ENCODE peak calls at places on chromosomes 11 and 22, in seven cellular contexts. N is DND-41, T is endothelial cell, W is fibroblast of pulmonary artery, J is MCF 10A, V is GM10248, Q is Peyer's patch. L is an unnamed sample.

GRCh38 chr11:131073167-131073566 is 156.9 kb upstream of the SNX19 start:
- DNase-seq in J (no peak), T (no peak), V (no peak), W (no peak), Q (no peak), N (no peak), L (no peak)

GRCh38 chr11:129737535-129738230 is 78.0 kb upstream of the TMEM45B start:
- DNase-seq in J (no peak), N (no peak), W (no peak), V (no peak), T (no peak), Q (no peak), L (no peak)

GRCh38 chr11:127890026-127890611 is 697.2 kb downstream of the ETS1 start:
- DNase-seq in J (peak), V (no peak), N (no peak), Q (no peak), W (peak), T (no peak), L (no peak)

GRCh38 chr22:40463017-40463631 is 92.7 kb downstream of the SGSM3 start:
- DNase-seq in J (no peak), V (peak), Q (no peak), N (peak), T (no peak), W (no peak), L (peak)

GRCh38 chr11:32785262-32785661 is 9.2 kb downstream of the CCDC73 start:
- DNase-seq in Q (no peak), V (no peak), N (no peak), W (no peak), J (no peak), T (no peak), L (no peak)

GRCh38 chr11:104892723-104893511 is 5.3 kb downstream of the CASP12 start:
- DNase-seq in T (no peak), V (no peak), J (no peak), N (no peak), Q (no peak), W (peak), L (no peak)

GRCh38 chr11:88246680-88247079 is 71.4 kb upstream of the RAB38 start:
- DNase-seq in Q (no peak), V (no peak), T (no peak), J (peak), W (peak), N (no peak), L (no peak)

GRCh38 chr11:4453118-4453517 is 4.0 kb downstream of the OR52K2 start:
- DNase-seq in W (no peak), T (no peak), N (no peak), V (no peak), J (no peak), Q (no peak), L (no peak)

GRCh38 chr11:128544625-128545024 is 42.7 kb downstream of the ETS1 start:
- DNase-seq in J (no peak), Q (no peak), N (peak), T (no peak), V (no peak), W (peak), L (no peak)

DNA sequence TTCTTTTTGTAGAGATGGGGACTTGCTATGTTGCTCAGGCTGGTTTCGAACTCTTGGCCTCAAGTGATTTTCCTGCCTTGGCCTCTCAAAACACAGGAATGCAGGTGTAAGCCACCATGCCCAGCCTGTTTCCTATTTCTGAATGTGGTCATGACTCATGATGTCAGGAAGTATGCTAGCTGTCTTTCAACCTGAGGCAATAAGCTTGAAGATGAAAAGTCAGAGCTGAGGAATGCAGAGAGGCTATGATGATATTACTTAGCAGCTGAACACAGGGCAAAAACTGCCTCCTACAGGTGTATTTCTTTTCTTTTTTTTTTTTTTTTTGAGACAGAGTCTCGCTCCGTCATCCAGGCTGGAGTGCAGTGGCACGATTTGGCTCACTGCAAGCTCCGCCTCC is 9.0 kb upstream of the NUCB2 start:
- DNase-seq in W (peak), V (no peak), N (peak), T (no peak), Q (no peak), J (peak), L (no peak)
- TF ChIP-seq CTCF in W (no peak), V (no peak), N (no peak), T (no peak), Q (no peak), J (no peak), L (no peak)

DNA sequence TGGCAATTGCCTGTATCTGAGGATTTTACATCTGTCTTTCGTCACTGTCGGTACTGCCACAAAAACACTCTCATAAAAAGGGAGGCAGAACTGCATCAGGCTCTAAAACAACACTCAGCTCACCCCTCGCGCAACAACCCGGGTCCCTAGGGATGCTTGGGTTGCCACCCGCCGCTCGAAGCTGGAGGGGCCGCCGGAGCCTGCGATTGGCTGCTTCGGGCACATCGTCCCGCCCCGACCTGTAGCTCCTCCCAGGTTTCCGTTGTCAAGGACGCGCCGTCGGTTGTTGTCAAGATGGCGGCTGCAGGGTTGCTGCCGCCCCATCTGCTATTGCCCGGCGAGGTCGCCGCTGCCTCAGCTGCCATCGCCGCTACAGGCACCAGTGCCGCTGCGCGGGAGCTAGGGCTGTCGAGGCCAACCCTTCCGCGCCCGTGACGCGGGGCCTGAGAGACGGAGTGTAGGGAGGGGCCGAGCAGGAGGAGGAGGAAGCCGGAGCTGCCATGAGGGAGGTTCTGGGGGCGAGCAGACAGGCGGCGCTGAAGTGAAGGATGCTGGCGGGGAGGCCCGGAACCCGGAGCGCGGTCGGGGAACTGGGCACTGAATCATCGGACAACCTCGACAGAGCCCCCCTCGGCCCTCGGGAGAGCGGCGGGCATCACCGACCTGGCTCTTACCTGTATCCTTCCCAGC is at the start of gene CEP126:
- DNase-seq in Q (peak), N (peak), T (peak), J (peak), V (peak), W (peak), L (peak)
- TF ChIP-seq CTCF in Q (peak), N (peak), T (no peak), J (peak), V (no peak), W (peak), L (no peak)

GRCh38 chr11:114133548-114134329 is 74.2 kb downstream of the ZBTB16 start:
- DNase-seq in V (no peak), J (peak), N (no peak), W (peak), T (no peak), Q (no peak), L (no peak)
- TF ChIP-seq CTCF in V (no peak), J (no peak), N (no peak), W (no peak), T (no peak), Q (no peak), L (no peak)

DNA sequence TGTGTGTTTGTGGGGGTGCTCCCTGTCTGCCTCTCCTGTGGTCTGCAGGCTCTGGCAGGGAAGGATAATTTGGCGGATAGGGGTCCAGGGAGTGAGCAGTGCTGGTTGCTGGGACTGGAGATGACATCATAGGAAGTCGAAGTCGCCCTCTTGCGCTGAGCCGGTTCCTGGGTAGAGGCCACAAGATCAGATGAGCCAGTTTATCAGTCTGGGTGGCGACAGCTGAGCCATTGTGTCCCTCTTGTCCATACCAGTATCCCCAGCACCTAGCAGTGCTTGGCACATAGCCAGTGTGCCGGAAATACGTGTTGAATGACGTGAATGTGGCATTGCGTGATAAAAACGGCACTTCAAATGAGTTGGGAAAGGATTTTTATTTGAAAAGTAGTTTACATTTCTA is 9.8 kb downstream of the APOL5 start:
- DNase-seq in W (peak), N (no peak), J (no peak), Q (no peak), V (no peak), T (no peak), L (no peak)
- TF ChIP-seq CTCF in W (peak), N (no peak), J (no peak), Q (no peak), V (no peak), T (no peak), L (no peak)

GRCh38 chr22:50530280-50530856 is 556 bp upstream of the TYMP start:
- DNase-seq in T (no peak), J (peak), V (peak), N (no peak), W (peak), Q (peak), L (no peak)

GRCh38 chr22:50530857-50531545 is 1.2 kb upstream of the TYMP start:
- DNase-seq in W (peak), V (peak), N (no peak), T (peak), J (peak), Q (peak), L (peak)

GRCh38 chr22:50532824-50533344 is 3.1 kb upstream of the TYMP start:
- DNase-seq in J (no peak), T (no peak), N (no peak), Q (no peak), V (no peak), W (no peak), L (no peak)

GRCh38 chr22:50532353-50532700 is 2.5 kb upstream of the TYMP start:
- DNase-seq in V (no peak), W (no peak), N (no peak), Q (no peak), J (no peak), T (no peak), L (no peak)

DNA sequence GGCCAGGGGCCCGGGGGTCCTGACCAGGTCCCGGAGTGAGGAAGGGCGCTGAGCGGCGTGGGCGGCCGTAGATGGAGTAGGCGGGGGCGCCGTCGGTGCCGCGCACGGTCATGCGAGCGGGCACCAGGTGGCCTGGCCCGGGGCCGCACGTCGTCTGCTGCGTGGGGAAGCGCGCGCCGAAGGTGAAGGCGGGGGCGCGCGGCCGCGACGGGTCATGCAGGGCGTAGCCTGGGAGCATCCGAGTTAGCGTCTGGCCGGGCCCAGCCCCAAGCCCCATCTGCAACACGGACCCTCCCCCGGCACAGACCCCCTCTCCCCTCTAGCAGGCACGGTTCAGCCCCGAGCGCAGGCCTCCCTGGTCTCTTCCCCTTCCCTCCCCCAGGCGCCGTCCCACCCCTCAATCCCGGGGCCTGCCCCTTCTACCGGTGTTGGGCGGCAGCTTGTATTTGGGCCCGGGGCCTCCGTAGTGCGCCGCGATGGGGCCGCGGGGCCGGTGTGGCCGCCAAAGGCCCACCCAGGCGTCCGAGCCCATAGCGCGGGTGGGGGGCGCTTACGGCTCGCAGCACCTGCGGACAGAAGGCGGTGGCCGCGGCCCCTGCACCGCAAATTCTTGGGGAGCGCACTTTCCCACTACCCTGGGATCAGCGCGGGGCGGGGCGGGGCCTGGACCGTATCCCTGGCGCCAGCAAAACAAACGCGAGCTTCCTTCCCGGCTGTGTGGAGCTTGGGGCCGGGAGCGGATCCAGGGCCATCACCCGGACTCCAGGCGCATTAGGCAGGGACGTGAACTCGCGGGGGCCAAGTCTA is 1.9 kb upstream of the TYMP start:
- DNase-seq in N (no peak), W (peak), J (peak), T (peak), V (peak), Q (peak), L (peak)
- TF ChIP-seq CTCF in N (no peak), W (no peak), J (no peak), T (no peak), V (no peak), Q (no peak), L (no peak)

GRCh38 chr11:37449146-37449545 is 851.1 kb upstream of the RAG2 start:
- DNase-seq in J (peak), V (no peak), T (no peak), W (peak), Q (no peak), N (no peak), L (no peak)
- TF ChIP-seq CTCF in J (peak), V (peak), T (peak), W (peak), Q (peak), N (peak), L (no peak)

GRCh38 chr11:121112498-121113455 is 11.7 kb downstream of the TECTA start:
- DNase-seq in V (peak), W (peak), J (peak), N (peak), T (peak), Q (no peak), L (peak)

GRCh38 chr11:121111053-121111724 is 10.1 kb downstream of the TECTA start:
- DNase-seq in Q (no peak), J (no peak), N (no peak), V (no peak), T (no peak), W (no peak), L (no peak)

GRCh38 chr11:121117753-121118152 is 16.7 kb downstream of the TECTA start:
- DNase-seq in Q (no peak), W (no peak), N (no peak), J (no peak), T (no peak), V (no peak), L (no peak)

GRCh38 chr11:121109916-121110656 is 9.0 kb downstream of the TECTA start:
- DNase-seq in N (no peak), W (no peak), V (no peak), Q (no peak), T (no peak), J (no peak), L (no peak)

GRCh38 chr11:121113611-121114010 is 12.6 kb downstream of the TECTA start:
- DNase-seq in Q (no peak), W (no peak), T (no peak), N (no peak), J (no peak), V (no peak), L (no peak)
- TF ChIP-seq CTCF in Q (no peak), W (no peak), T (no peak), N (no peak), J (no peak), V (no peak), L (no peak)

DNA sequence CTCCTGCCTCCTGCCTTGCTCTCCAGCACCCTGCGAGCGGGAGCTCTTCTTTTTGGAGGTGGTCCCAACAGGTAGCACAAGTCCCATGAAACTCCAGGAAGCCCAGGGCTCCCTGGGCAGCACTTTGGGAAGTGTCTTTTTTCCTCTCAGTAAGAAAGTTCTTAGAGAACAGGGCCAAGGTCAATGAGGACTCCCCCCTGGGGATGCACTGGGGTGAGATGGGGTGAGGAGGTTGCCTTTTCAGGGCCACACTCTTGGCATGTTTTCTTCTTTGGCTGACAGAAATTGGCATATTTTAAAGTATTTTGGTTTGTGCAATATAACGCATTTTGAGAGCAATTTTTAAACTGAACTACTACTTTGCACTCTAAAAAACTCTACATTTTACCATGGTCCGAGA is 140.5 kb downstream of the WNT7B start:
- DNase-seq in N (no peak), T (no peak), Q (no peak), V (no peak), J (no peak), W (no peak), L (no peak)
- TF ChIP-seq CTCF in N (no peak), T (no peak), Q (no peak), V (no peak), J (no peak), W (no peak), L (no peak)